ENCODE peak calls at places on chromosomes 11 and 22, in seven cellular contexts. W is A549, F is colonic mucosa, I is testis, U is fibroblast of lung, O is PC-9, D is brain microvascular endothelial cell. S is an unnamed sample.

GRCh38 chr11:36467913-36468312 is 42.2 kb downstream of the TRAF6 start:
- DNase-seq in W (no peak), I (no peak), O (no peak), D (no peak), F (no peak), U (no peak), S (no peak)

GRCh38 chr22:36373258-36373579 is 14.5 kb downstream of the MYH9 start:
- DNase-seq in W (no peak), D (no peak), O (peak), I (no peak), F (no peak), U (no peak), S (no peak)

GRCh38 chr22:22533863-22534262 is 13.8 kb upstream of the ZNF280A start:
- DNase-seq in D (no peak), O (no peak), F (no peak), I (no peak), W (no peak), U (no peak), S (no peak)

GRCh38 chr11:128476729-128477128 is 110.6 kb downstream of the ETS1 start:
- DNase-seq in U (no peak), F (no peak), W (no peak), D (peak), O (no peak), I (no peak), S (no peak)

GRCh38 chr11:94516725-94517124 is 4.5 kb downstream of the C11orf97 start:
- DNase-seq in W (no peak), I (no peak), D (no peak), O (no peak), F (no peak), U (no peak), S (no peak)

GRCh38 chr11:119906376-119906775 is 177.4 kb upstream of the NECTIN1 start:
- DNase-seq in U (no peak), I (no peak), O (no peak), W (no peak), F (no peak), D (no peak), S (no peak)

GRCh38 chr11:99584822-99585221 is 564.1 kb downstream of the CNTN5 start:
- DNase-seq in I (no peak), U (no peak), D (no peak), F (no peak), W (no peak), O (no peak), S (no peak)

GRCh38 chr11:119550330-119550729 is 127.4 kb upstream of the THY1 start:
- DNase-seq in U (peak), D (no peak), F (no peak), W (no peak), O (no peak), I (no peak), S (no peak)

GRCh38 chr22:38653741-38654140 is 2.5 kb downstream of the FAM227A start:
- DNase-seq in O (no peak), D (no peak), U (no peak), F (no peak), W (no peak), I (no peak), S (no peak)

GRCh38 chr22:41862160-41862529 is 29.2 kb downstream of the SREBF2 start:
- DNase-seq in F (no peak), W (no peak), U (peak), I (peak), D (no peak), O (no peak), S (no peak)

GRCh38 chr22:44520695-44521094 is 22.7 kb upstream of the RTL6 start:
- DNase-seq in O (no peak), W (no peak), I (no peak), F (no peak), D (no peak), U (no peak), S (no peak)

GRCh38 chr11:60934790-60935605 is 10.7 kb downstream of the TMEM132A start:
- DNase-seq in W (no peak), F (no peak), U (no peak), D (no peak), I (no peak), O (no peak), S (no peak)

GRCh38 chr22:20531404-20532181 is 24.2 kb downstream of the MED15 start:
- DNase-seq in I (peak), F (peak), O (peak), U (peak), W (peak), D (peak), S (peak)

GRCh38 chr11:10379022-10379421 is 74.1 kb downstream of the ADM start:
- DNase-seq in F (no peak), W (peak), I (no peak), O (no peak), D (no peak), U (peak), S (no peak)

GRCh38 chr11:64246874-64247728 is at the start of gene PPP1R14B:
- DNase-seq in I (peak), U (peak), O (peak), W (peak), F (peak), D (peak), S (peak)

GRCh38 chr11:17014774-17015638 is 792 bp upstream of the PLEKHA7 start:
- DNase-seq in W (peak), O (peak), U (peak), D (peak), I (peak), F (peak), S (peak)

GRCh38 chr22:40606306-40606705 is 30.2 kb downstream of the MRTFA start:
- DNase-seq in U (no peak), F (no peak), W (no peak), D (no peak), O (no peak), I (no peak), S (no peak)

GRCh38 chr11:34443136-34443535 is 4.4 kb downstream of the CAT start:
- DNase-seq in D (no peak), F (no peak), O (no peak), W (no peak), I (no peak), U (no peak), S (no peak)
- TF ChIP-seq CTCF in D (no peak), F (no peak), O (no peak), W (no peak), I (no peak), U (no peak), S (no peak)

DNA sequence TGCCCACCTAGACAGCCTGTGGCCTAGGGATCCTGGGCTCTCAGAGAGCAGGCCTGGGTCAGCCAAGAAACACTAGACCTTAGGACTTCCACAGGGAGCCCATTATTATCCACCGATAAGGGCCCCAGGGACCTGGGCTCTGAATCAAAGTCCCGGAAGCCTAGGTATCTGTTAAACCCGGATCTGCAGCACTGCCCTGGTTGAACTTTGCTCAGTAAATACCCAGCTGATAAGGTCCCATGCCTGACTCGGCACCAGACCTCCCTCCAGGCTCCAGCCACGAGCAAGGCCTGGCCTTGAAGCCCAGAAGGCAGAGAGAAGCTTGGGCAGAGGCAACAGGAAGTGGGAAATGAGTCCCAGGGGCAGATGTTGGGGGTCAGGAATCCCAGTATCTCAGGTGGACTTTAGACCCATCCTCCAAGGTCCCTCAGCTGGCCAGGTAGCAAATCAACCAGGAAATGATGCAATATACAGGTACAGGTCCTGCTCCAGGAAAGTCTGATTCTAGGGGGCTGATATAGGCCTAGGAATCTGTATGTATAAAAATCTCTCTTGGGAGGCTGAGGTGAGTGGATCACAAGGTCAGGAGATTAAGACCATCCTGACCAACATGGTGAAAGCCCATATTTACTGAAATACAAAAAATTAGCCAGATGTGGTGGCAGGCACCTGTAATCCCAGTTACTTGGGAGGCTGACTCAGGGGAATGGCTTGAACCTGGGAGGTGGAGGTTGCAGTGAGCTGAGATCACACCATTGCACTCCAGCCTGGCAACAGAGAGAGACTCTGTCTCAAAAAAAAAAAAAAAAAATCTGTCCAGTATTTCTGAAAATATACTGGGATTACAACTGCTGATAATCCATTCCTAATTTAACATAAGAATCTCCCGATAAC is 18.7 kb downstream of the POU2AF1 start:
- DNase-seq in F (peak), W (no peak), O (no peak), I (no peak), U (no peak), D (no peak), S (no peak)
- H3K27ac ChIP-seq in F (peak), W (no peak), O (peak), I (no peak), U (no peak), D (no peak), S (no peak)

GRCh38 chr22:33467718-33468117 is 409.5 kb upstream of the SYN3 start:
- DNase-seq in U (no peak), D (no peak), W (no peak), I (no peak), O (no peak), F (no peak), S (no peak)
- TF ChIP-seq CTCF in U (peak), D (peak), W (no peak), I (no peak), O (no peak), F (no peak), S (no peak)

GRCh38 chr22:50047346-50047745 is 10.8 kb downstream of the TTLL8 start:
- DNase-seq in I (no peak), U (no peak), D (no peak), F (no peak), W (no peak), O (no peak), S (no peak)

GRCh38 chr22:50048066-50048765 is 9.9 kb downstream of the TTLL8 start:
- DNase-seq in O (no peak), F (no peak), I (no peak), D (no peak), W (no peak), U (no peak), S (no peak)

GRCh38 chr22:50048836-50049235 is 9.3 kb downstream of the TTLL8 start:
- DNase-seq in U (no peak), W (no peak), F (no peak), I (no peak), D (no peak), O (no peak), S (no peak)

GRCh38 chr22:50051930-50052329 is 6.2 kb downstream of the TTLL8 start:
- DNase-seq in O (no peak), F (no peak), W (no peak), U (no peak), I (no peak), D (no peak), S (no peak)

GRCh38 chr22:50049299-50050195 is 8.6 kb downstream of the TTLL8 start:
- DNase-seq in F (no peak), D (no peak), I (no peak), O (no peak), W (no peak), U (no peak), S (no peak)
- H3K27ac ChIP-seq in F (no peak), D (no peak), I (no peak), O (no peak), W (no peak), U (no peak), S (no peak)

GRCh38 chr11:45390407-45390806 is 104.3 kb upstream of the SYT13 start:
- DNase-seq in F (no peak), W (no peak), I (no peak), O (no peak), D (peak), U (no peak), S (no peak)

GRCh38 chr11:45391168-45391850 is 105.2 kb upstream of the SYT13 start:
- DNase-seq in U (no peak), I (no peak), F (no peak), D (no peak), O (no peak), W (no peak), S (no peak)

GRCh38 chr11:45385423-45385822 is 99.3 kb upstream of the SYT13 start:
- DNase-seq in O (no peak), F (no peak), W (no peak), U (no peak), I (no peak), D (no peak), S (no peak)

GRCh38 chr11:45385844-45386243 is 99.7 kb upstream of the SYT13 start:
- DNase-seq in U (no peak), D (no peak), I (no peak), F (no peak), W (no peak), O (no peak), S (no peak)

GRCh38 chr11:45388472-45388871 is 102.3 kb upstream of the SYT13 start:
- DNase-seq in U (no peak), F (no peak), D (no peak), I (no peak), O (no peak), W (no peak), S (no peak)
- TF ChIP-seq CTCF in U (no peak), F (no peak), D (no peak), I (no peak), O (no peak), W (no peak), S (no peak)

GRCh38 chr11:62961017-62961416 is 23.8 kb downstream of the SLC22A6 start:
- DNase-seq in O (no peak), I (no peak), D (no peak), W (no peak), U (no peak), F (no peak), S (no peak)

GRCh38 chr11:62959077-62959980 is 25.4 kb downstream of the SLC22A6 start:
- DNase-seq in W (no peak), O (no peak), U (no peak), D (no peak), F (no peak), I (no peak), S (no peak)

GRCh38 chr11:62957147-62957546 is 27.6 kb downstream of the SLC22A6 start:
- DNase-seq in D (no peak), O (no peak), F (no peak), W (no peak), I (no peak), U (no peak), S (no peak)

GRCh38 chr11:62954478-62954877 is 30.3 kb downstream of the SLC22A6 start:
- DNase-seq in W (no peak), I (peak), O (no peak), D (no peak), F (no peak), U (no peak), S (no peak)

GRCh38 chr11:62958547-62959071 is 26.2 kb downstream of the SLC22A6 start:
- DNase-seq in U (peak), F (peak), D (peak), I (no peak), O (no peak), W (no peak), S (no peak)
- H3K27ac ChIP-seq in U (no peak), F (no peak), D (no peak), I (no peak), O (no peak), W (no peak), S (no peak)

S was measured in RWPE2.